ENCODE peak calls at places on chromosomes 12 and 14, in eight cellular contexts. O is prostate gland, Z is OCI-LY7, U is tibial nerve, E is spleen, X is fibroblast of the aortic adventitia, R is A549, I is right atrium auricular region. M is an unnamed sample.

GRCh38 chr14:93108105-93108504 is 7.6 kb downstream of the ITPK1 start:
- DNase-seq in Z (no peak), O (no peak), I (no peak), R (no peak), E (no peak), X (no peak), U (no peak), M (no peak)

GRCh38 chr12:57935839-57936512 is 5.4 kb upstream of the ATP23 start:
- DNase-seq in U (peak), E (peak), I (peak), Z (peak), X (peak), R (peak), O (peak), M (peak)

GRCh38 chr12:87923361-87923760 is 105.8 kb downstream of the C12orf50 start:
- DNase-seq in I (no peak), X (no peak), Z (no peak), E (no peak), O (no peak), R (no peak), U (no peak), M (no peak)

GRCh38 chr14:73633115-73633514 is 11.7 kb upstream of the DNAL1 start:
- DNase-seq in O (no peak), X (no peak), E (no peak), U (no peak), Z (no peak), I (no peak), R (no peak), M (no peak)

GRCh38 chr14:72883109-72883508 is 10.8 kb downstream of the DPF3 start:
- DNase-seq in I (no peak), R (no peak), U (no peak), Z (no peak), X (no peak), O (no peak), E (no peak), M (no peak)

GRCh38 chr14:73800970-73801515 is 50.6 kb upstream of the PTGR2 start:
- DNase-seq in Z (no peak), E (peak), O (no peak), U (no peak), I (no peak), R (no peak), X (no peak), M (no peak)

GRCh38 chr14:101561145-101561896 is at the start of gene DIO3:
- DNase-seq in O (peak), X (no peak), U (peak), R (no peak), E (peak), Z (no peak), I (no peak), M (no peak)

GRCh38 chr12:53196486-53196885 is 10.6 kb downstream of the ITGB7 start:
- DNase-seq in U (no peak), O (no peak), Z (no peak), X (no peak), I (no peak), R (no peak), E (no peak), M (no peak)

GRCh38 chr12:123269395-123269892 is 2.2 kb downstream of the CDK2AP1 start:
- DNase-seq in X (peak), O (peak), I (peak), Z (peak), R (no peak), E (peak), U (peak), M (peak)

GRCh38 chr14:59939828-59940227 is 19.9 kb downstream of the LRRC9 start:
- DNase-seq in O (no peak), E (no peak), U (no peak), I (no peak), X (no peak), R (no peak), Z (no peak), M (no peak)

GRCh38 chr12:86929962-86930361 is 673.8 kb upstream of the MGAT4C start:
- DNase-seq in O (no peak), Z (no peak), R (no peak), U (no peak), I (no peak), X (peak), E (no peak), M (no peak)

DNA sequence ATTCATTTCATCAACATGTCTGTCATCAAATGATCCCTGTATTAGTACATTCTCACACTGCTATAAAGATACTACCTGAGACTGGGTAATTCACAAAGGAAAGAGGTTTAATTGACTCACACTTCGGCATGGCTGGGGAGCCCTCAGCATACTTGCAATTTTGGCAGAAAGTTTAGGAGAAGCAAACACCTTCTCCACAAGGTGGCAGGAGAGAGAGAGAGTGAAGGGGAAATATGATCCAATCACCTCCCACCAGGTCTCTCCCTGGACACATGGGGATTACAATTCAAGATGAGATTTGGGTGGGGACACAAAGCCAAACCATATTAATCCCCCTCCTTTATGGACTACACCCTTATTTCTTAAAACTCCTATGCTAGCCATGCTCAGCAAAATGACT is 932.2 kb downstream of the FLRT2 start:
- DNase-seq in X (peak), U (no peak), R (no peak), O (no peak), I (no peak), Z (peak), E (no peak), M (peak)
- TF ChIP-seq CTCF in X (peak), U (no peak), R (no peak), O (no peak), I (no peak), Z (peak), E (no peak), M (peak)

GRCh38 chr12:94175763-94176660 is 27.6 kb downstream of the PLXNC1 start:
- DNase-seq in I (no peak), U (no peak), R (no peak), Z (peak), O (no peak), E (no peak), X (peak), M (peak)
- H3K4me3 ChIP-seq in I (no peak), U (no peak), R (no peak), Z (peak), O (no peak), E (no peak), X (no peak), M (no peak)

GRCh38 chr12:54415223-54415929 is 3.7 kb downstream of the ITGA5 start:
- DNase-seq in Z (no peak), O (no peak), R (no peak), U (no peak), X (no peak), I (no peak), E (no peak), M (no peak)
- TF ChIP-seq CTCF in Z (peak), O (no peak), R (no peak), U (no peak), X (peak), I (no peak), E (no peak), M (no peak)

GRCh38 chr14:89146291-89146690 is 270.7 kb downstream of the FOXN3 start:
- DNase-seq in Z (no peak), U (no peak), E (no peak), I (no peak), O (no peak), X (peak), R (no peak), M (peak)

GRCh38 chr14:89141862-89142261 is 275.2 kb downstream of the FOXN3 start:
- DNase-seq in U (no peak), R (no peak), I (no peak), E (no peak), Z (no peak), O (no peak), X (no peak), M (no peak)

GRCh38 chr14:89144066-89144465 is 273.0 kb downstream of the FOXN3 start:
- DNase-seq in E (no peak), O (no peak), I (no peak), Z (no peak), X (no peak), U (no peak), R (no peak), M (no peak)

GRCh38 chr14:89144642-89145041 is 272.4 kb downstream of the FOXN3 start:
- DNase-seq in O (no peak), Z (no peak), E (no peak), U (no peak), I (no peak), X (no peak), R (no peak), M (no peak)

DNA sequence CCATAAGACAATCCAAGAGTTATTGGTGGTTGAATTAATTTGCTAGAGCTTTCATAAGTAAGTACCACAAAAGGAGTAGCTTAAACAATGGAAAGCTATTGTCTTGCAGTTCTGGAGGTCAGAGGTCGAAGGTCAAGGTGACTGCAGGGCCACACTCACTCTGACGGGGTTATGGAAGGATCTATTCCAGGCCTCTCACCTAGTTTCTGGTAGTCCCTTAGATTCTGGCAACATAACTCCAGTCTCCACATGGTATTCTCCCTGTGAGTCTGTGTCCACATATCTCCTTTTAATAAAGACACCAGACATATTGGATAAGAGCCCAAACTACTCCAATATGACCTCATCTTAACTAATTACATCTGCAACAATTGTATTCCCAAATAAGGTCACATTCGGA is 273.4 kb downstream of the FOXN3 start:
- DNase-seq in X (no peak), Z (no peak), O (no peak), R (no peak), E (no peak), I (no peak), U (no peak), M (no peak)
- H3K4me3 ChIP-seq in X (no peak), Z (no peak), O (no peak), R (no peak), E (no peak), I (no peak), U (no peak), M (no peak)

DNA sequence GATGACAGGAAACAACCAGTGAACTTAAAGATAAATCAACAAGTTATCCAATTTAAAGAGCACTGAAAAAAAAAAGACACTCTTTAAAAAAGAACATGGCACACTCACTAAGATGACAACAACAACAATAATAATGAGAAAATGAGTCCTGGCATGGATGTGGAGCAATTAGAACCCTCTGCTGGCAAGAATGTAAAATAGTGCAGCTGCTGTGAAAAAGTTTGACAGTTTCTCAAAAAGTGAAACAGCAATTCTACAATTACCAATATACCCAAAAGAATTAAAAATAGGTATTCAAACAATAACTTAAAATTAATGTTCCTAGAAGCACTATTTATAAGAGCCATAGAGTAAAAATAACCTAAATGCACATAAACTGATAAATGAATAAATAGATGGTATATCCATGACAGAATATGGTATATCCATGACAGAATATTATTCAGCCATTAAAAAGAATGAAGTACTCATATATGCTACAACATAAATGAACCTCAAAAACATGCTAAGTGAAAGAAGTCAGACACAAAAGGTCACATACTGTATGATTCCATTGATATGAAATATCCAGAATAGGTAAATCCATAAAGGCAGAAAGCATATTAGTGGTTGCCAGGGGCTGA is 49.1 kb upstream of the GPHB5 start:
- DNase-seq in I (no peak), R (no peak), Z (no peak), E (no peak), O (no peak), U (no peak), X (no peak), M (no peak)
- TF ChIP-seq CTCF in I (no peak), R (no peak), Z (no peak), E (no peak), O (no peak), U (no peak), X (peak), M (peak)

DNA sequence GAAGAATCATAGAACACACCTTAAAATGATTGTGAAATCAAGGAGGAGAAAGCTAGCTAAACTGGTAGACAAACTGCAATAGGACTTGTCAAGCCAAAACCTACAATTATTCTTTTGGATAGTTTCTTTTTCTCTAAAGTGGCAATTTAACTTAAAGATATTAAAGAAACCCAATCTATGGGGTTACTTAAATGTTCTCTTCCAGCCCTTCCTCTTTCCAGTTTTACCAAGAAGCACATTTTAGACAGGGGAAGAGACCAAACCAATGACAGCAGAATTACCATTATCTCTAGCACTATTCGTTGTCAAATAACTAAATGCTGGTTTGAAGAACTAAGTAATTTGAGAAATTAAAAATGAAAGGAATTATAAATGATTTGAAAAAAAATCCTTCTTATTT is 732 bp upstream of the SLC16A7 start:
- DNase-seq in Z (peak), E (no peak), O (no peak), R (no peak), U (no peak), X (peak), I (no peak), M (no peak)
- H3K4me3 ChIP-seq in Z (peak), E (peak), O (peak), R (peak), U (peak), X (peak), I (peak), M (peak)

GRCh38 chr14:68521557-68521901 is 271.3 kb downstream of the ZFP36L1 start:
- DNase-seq in Z (no peak), U (no peak), E (no peak), O (no peak), R (no peak), I (no peak), X (no peak), M (no peak)

GRCh38 chr14:68523994-68524725 is 268.7 kb downstream of the ZFP36L1 start:
- DNase-seq in I (peak), E (no peak), O (no peak), Z (no peak), R (no peak), U (no peak), X (peak), M (peak)

GRCh38 chr14:68521952-68522509 is 270.8 kb downstream of the ZFP36L1 start:
- DNase-seq in U (no peak), O (no peak), X (no peak), Z (no peak), E (no peak), R (no peak), I (peak), M (no peak)

GRCh38 chr14:68523326-68523610 is 269.6 kb downstream of the ZFP36L1 start:
- DNase-seq in E (no peak), X (peak), Z (no peak), R (no peak), I (no peak), U (no peak), O (no peak), M (no peak)

GRCh38 chr14:68522510-68523325 is 270.1 kb downstream of the ZFP36L1 start:
- DNase-seq in X (peak), O (no peak), I (peak), Z (no peak), U (no peak), E (no peak), R (no peak), M (peak)
- TF ChIP-seq CTCF in X (no peak), O (no peak), I (no peak), Z (no peak), U (no peak), E (no peak), R (no peak), M (no peak)

GRCh38 chr12:49566361-49566760 is 1.6 kb downstream of the MCRS1 start:
- DNase-seq in E (peak), X (no peak), I (no peak), R (no peak), O (no peak), Z (no peak), U (no peak), M (no peak)
- H3K4me3 ChIP-seq in E (no peak), X (peak), I (peak), R (no peak), O (no peak), Z (peak), U (no peak), M (no peak)

DNA sequence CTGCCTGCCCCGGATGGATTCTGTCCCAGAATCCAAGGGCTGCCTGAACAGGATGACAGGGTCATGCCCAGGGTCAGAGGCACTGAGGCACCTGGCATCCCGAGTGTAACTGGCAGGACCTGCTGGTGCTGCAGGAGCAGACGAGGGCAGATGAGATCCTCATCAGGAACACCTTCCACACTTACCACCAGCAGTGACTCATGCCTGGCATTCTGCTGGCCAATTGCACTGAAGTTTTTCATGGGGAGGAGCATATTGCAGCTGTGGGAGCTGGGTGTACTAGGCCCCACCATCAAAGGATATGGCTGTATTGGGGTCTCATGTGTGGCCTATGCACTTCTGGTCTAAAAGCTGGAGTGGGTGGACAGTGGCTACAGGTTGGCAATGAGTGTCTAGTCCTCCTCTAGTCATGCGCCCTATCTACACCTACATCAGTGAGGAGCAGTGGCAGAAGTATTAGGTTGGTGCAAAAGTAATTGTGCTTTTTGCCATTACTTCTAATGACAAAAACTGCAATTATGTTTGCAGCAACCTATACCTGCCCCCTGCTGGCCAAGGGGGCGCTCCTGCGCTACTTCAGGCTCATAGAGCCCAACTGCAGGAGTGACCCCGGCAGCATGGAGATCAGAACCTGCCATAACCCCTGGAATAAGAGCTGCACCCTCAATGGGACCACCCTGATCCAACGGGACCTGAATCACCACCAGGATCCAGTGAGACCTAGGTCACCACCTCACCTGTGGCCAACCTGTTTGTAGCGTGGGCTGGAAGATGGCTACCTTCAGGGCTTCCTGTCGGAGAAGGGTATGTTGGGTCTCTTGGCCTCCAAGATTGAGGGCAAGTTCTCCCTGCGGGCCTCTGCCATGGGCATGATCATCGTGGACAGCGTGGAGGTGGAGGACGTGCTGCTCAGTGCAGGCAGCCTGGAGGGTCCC is 8.0 kb upstream of the C12orf42 start:
- DNase-seq in Z (peak), I (no peak), E (peak), O (no peak), X (no peak), R (no peak), U (no peak), M (no peak)
- TF ChIP-seq CTCF in Z (peak), I (no peak), E (peak), O (peak), X (no peak), R (peak), U (peak), M (no peak)

GRCh38 chr14:55745906-55746305 is 165.9 kb downstream of the KTN1 start:
- DNase-seq in Z (no peak), X (no peak), R (no peak), I (no peak), O (no peak), U (no peak), E (no peak), M (no peak)

GRCh38 chr14:55739967-55740707 is 160.1 kb downstream of the KTN1 start:
- DNase-seq in R (no peak), Z (no peak), E (no peak), O (peak), U (peak), X (peak), I (no peak), M (no peak)

GRCh38 chr14:55746533-55746932 is 166.5 kb downstream of the KTN1 start:
- DNase-seq in Z (no peak), U (no peak), R (no peak), X (peak), O (no peak), I (no peak), E (no peak), M (peak)

GRCh38 chr14:55744321-55744720 is 164.3 kb downstream of the KTN1 start:
- DNase-seq in O (no peak), R (no peak), U (no peak), I (no peak), X (no peak), Z (no peak), E (no peak), M (no peak)

DNA sequence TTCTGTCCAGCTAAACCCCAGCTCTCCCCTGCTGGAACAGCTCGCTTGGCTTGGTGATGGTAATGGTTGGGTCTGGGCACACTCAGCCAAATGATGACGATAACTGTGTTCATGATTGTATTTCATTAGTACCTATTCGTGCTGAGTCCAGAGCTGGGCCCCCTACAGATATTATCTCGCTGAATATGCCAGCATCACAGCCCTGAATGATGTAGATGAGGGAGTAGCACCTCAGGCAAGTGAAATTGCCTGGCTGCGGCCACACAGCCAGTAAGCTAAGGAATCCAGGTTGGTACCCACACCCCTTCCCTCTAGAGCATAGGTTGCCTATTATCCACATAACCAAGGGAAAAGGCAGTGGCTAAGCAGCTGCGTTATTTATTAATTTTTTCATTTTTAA is 163.5 kb downstream of the KTN1 start:
- DNase-seq in R (no peak), O (no peak), X (no peak), Z (no peak), I (no peak), E (no peak), U (no peak), M (no peak)
- H3K4me3 ChIP-seq in R (no peak), O (no peak), X (no peak), Z (no peak), I (no peak), E (no peak), U (no peak), M (no peak)

M was measured in cardiac fibroblast.